ENCODE peak calls at places on chromosome 1, in four cellular contexts. H is astrocyte of the spinal cord, J is gastrocnemius medialis, M is AG09309. V is an unnamed sample.
A peak's percentile ranks its signal among the peaks of the same experiment; 100 is the strongest.

GRCh38 chr1:12453400-12454343 is 164.3 kb downstream of the DHRS3 start:
- DNase-seq in J (peak; percentile 53), H (no peak), M (no peak), V (no peak)

GRCh38 chr1:203475012-203475981 is at the start of gene PRELP:
- DNase-seq in H (no peak), M (peak; percentile 29), J (peak; percentile 67), V (peak; percentile 58)

GRCh38 chr1:155241851-155242264 is 13.4 kb downstream of the ENTREP3 start:
- DNase-seq in H (no peak), J (no peak), M (no peak), V (no peak)

GRCh38 chr1:19445417-19446342 is 39.7 kb downstream of the CAPZB start:
- DNase-seq in H (peak; percentile 70), M (no peak), J (no peak), V (peak; percentile 52)

GRCh38 chr1:84442256-84442655 is 36.8 kb upstream of the RPF1 start:
- DNase-seq in H (peak; percentile 91), J (no peak), M (peak; percentile 90), V (peak; percentile 96)

GRCh38 chr1:65177457-65177856 is 29.5 kb downstream of the AK4 start:
- DNase-seq in J (no peak), M (no peak), H (peak; percentile 70), V (peak; percentile 43)

GRCh38 chr1:11320153-11320936 is 47.3 kb downstream of the UBIAD1 start:
- DNase-seq in H (no peak), M (no peak), J (no peak), V (no peak)

GRCh38 chr1:45512641-45513054 is 9.0 kb downstream of the PRDX1 start:
- DNase-seq in J (no peak), H (peak; percentile 58), M (no peak), V (peak; percentile 68)

GRCh38 chr1:67771152-67771551 is 62.1 kb downstream of the GNG12 start:
- DNase-seq in M (no peak), H (peak; percentile 86), J (no peak), V (peak; percentile 78)

GRCh38 chr1:202854787-202855186 is 34.2 kb downstream of the RABIF start:
- DNase-seq in J (no peak), H (no peak), M (no peak), V (no peak)

GRCh38 chr1:2639607-2640521 is 7.0 kb upstream of the MMEL1 start:
- DNase-seq in H (no peak), J (no peak), M (no peak), V (no peak)

GRCh38 chr1:31239653-31240241 is at the start of gene NKAIN1:
- DNase-seq in M (no peak), J (no peak), H (no peak), V (peak; percentile 11)

GRCh38 chr1:99005537-99005942 is 879 bp upstream of the PLPPR5 start:
- DNase-seq in H (no peak), M (no peak), J (no peak), V (no peak)
- H3K4me3 ChIP-seq in H (no peak overlapping the region), M (no peak overlapping the region), J (no peak overlapping the region), V (no peak overlapping the region)

DNA sequence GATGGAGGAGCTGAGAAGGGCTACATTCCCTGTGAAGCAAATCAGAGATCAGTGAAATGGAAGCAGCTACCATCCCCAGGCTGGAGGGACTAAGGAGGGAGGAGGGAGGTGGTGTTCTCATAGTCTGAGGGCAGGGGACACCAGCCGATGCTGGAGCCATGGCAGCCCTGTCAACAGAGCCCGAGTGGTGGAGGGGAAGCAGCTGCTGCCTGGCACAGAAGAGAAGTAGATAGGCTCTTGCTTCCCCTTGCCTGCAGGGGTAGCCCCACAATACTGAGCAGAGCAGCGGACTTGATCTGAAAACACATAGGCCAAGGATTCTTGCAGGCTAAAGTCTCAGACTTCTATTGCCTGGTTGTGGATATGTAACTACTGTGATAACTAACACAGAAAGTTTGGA is 255.1 kb downstream of the FGGY start:
- DNase-seq in H (no peak), M (no peak), J (no peak), V (no peak)
- TF ChIP-seq CTCF in H (no peak), M (no peak), J (no peak), V (no peak)

DNA sequence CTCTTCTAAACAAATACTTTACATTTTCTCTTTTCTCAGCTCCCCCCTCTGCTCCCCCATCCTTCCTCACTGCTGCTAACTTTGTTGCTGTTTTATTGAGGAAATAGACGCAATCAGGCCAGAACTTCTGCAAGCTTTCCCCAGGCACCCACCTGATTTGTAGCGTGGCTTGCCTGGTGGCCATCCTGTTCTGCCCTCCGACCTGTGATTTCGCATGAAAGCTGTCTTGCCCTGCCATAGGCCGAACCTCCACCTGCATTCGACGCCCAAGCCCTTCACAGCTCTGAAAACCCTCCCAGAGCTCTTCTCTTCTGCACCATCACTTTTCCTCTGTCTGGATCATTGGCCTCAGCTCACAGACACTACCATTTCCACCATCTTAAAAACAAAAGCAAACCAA is 100.6 kb downstream of the PLPP3 start:
- DNase-seq in M (no peak), J (no peak), H (no peak), V (no peak)
- H3K4me3 ChIP-seq in M (no peak overlapping the region), J (no peak overlapping the region), H (no peak overlapping the region), V (no peak overlapping the region)

DNA sequence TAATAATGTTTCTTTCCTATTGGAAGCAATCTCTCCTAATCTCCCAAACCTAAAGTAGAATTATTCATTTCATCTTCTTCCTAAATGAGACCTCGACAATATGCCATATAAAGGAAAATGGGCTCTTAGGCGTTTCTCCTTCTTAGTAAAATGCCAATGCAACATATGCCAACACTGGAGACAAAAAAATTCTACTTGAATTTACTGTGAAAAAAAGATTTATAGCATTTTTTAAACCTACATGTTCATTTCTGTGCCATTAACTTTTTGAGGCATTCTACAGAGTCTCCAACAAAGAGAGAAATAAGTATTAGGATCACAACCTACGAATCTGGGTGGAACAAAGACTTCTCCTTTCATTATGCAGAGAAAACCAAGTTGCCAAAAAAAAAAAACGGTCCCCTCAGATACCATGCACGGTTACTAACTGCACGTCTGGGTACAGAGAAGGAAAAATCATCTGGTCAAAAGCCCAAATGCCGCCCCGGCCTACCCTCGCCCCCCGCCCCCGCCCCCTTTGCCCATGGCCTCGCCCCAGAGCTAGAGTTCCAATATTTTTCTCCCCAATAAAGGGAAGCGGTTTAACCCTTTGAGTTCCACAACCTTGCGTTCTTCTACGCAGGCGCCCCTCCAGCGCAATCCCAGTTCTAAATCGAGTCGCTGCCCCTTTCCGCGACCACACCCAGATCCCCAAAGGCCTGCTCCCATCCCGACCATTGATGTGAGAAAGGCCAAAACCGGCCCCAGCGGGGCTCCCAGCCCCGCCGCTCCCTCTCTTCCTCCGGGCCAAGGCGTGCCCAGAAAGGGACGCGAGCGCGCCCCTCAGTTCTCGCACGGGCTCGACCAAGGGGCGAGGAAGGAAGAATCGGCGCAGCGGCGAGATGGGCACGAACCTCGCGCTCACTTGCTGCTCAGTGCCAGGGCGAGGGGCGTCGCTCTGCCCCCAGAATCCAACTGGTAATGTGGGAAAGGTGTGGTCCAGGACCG is 982 bp downstream of the WDR47 start:
- DNase-seq in H (peak; percentile 34), M (no peak), J (peak; percentile 2), V (peak; percentile 35)
- TF ChIP-seq CTCF in H (no peak), M (no peak), J (no peak), V (no peak)

GRCh38 chr1:39671433-39671792 is 494 bp downstream of the NT5C1A start:
- DNase-seq in H (no peak), M (no peak), J (peak; percentile 75), V (no peak)

GRCh38 chr1:39671793-39672550 is at the start of gene NT5C1A:
- DNase-seq in J (no peak), H (no peak), M (no peak), V (no peak)

GRCh38 chr1:39673215-39673614 is 1.3 kb upstream of the NT5C1A start:
- DNase-seq in M (no peak), H (no peak), J (no peak), V (no peak)

GRCh38 chr1:39670689-39671088 is 1.2 kb downstream of the NT5C1A start:
- DNase-seq in H (no peak), J (no peak), M (no peak), V (no peak)

GRCh38 chr1:39672551-39672947 is 642 bp upstream of the NT5C1A start:
- DNase-seq in J (no peak), H (no peak), M (no peak), V (no peak)
- H3K4me3 ChIP-seq in J (peak overlapping the region; percentile 65), H (no peak overlapping the region), M (no peak overlapping the region), V (no peak overlapping the region)

V was measured in fibroblast of the aortic adventitia.